ENCODE peak calls at places on chromosome 12, in ten cellular contexts. C is stomach, M is esophagus muscularis mucosa, T is A549, U is transverse colon, P is SK-N-SH, V is tibial nerve, J is H1, E is K562, Y is sigmoid colon. B is an unnamed sample. For H3K4me1, the result is how much of the 10 kb centered on the place peaks cover.

GRCh38 chr12:65948320-65949008 is 124.2 kb downstream of the HMGA2 start:
- DNase-seq in C (peak), M (no peak), T (peak), U (peak), P (no peak), V (peak), J (no peak), E (no peak), Y (peak), B (peak)

GRCh38 chr12:6263931-6264330 is 46.6 kb upstream of the PLEKHG6 start:
- DNase-seq in C (no peak), M (no peak), T (no peak), U (no peak), P (peak), V (no peak), J (no peak), E (peak), Y (no peak), B (no peak)

GRCh38 chr12:51721281-51721940 is 127.1 kb downstream of the FIGNL2 start:
- DNase-seq in C (no peak), M (no peak), T (no peak), U (no peak), P (peak), V (peak), J (peak), E (peak), Y (peak), B (peak)

GRCh38 chr12:94534278-94534677 is 74.6 kb upstream of the CEP83 start:
- DNase-seq in C (no peak), M (no peak), T (no peak), U (no peak), P (no peak), V (no peak), J (no peak), E (no peak), Y (no peak), B (no peak)

GRCh38 chr12:65464930-65465329 is 186.4 kb downstream of the MSRB3 start:
- DNase-seq in C (no peak), M (no peak), T (no peak), U (peak), P (no peak), V (peak), J (no peak), E (no peak), Y (no peak), B (no peak)

GRCh38 chr12:42990387-42990786 is 400.8 kb upstream of the PRICKLE1 start:
- DNase-seq in C (no peak), M (no peak), T (no peak), U (no peak), P (no peak), V (no peak), J (no peak), E (no peak), Y (no peak), B (no peak)

GRCh38 chr12:32757159-32757556 is 1.5 kb upstream of the YARS2 start:
- DNase-seq in C (no peak), M (no peak), T (no peak), U (no peak), P (no peak), V (no peak), J (no peak), E (no peak), Y (no peak), B (no peak)

GRCh38 chr12:51631591-51631990 is 40.6 kb downstream of the SCN8A start:
- DNase-seq in C (no peak), M (no peak), T (peak), U (no peak), P (no peak), V (no peak), J (no peak), E (peak), Y (no peak), B (no peak)

GRCh38 chr12:107761502-107761904 is 566 bp upstream of the PRDM4 start:
- DNase-seq in C (no peak), M (no peak), T (no peak), U (no peak), P (peak), V (no peak), J (no peak), E (peak), Y (no peak), B (no peak)

GRCh38 chr12:117685115-117685926 is 283.5 kb downstream of the KSR2 start:
- DNase-seq in C (no peak), M (no peak), T (peak), U (peak), P (peak), V (peak), J (peak), E (peak), Y (peak), B (no peak)

GRCh38 chr12:78802593-78802992 is 62.0 kb upstream of the SYT1 start:
- DNase-seq in C (no peak), M (no peak), T (peak), U (no peak), P (peak), V (no peak), J (no peak), E (no peak), Y (no peak), B (no peak)

GRCh38 chr12:16870845-16871244 is 264.9 kb upstream of the LMO3 start:
- DNase-seq in C (no peak), M (no peak), T (no peak), U (no peak), P (no peak), V (no peak), J (no peak), E (no peak), Y (no peak), B (no peak)

GRCh38 chr12:106359620-106360399 is 2.3 kb downstream of the POLR3B start:
- DNase-seq in C (no peak), M (no peak), T (no peak), U (no peak), P (no peak), V (no peak), J (no peak), E (peak), Y (no peak), B (no peak)

GRCh38 chr12:108849653-108850052 is 7.7 kb downstream of the SSH1 start:
- DNase-seq in C (no peak), M (no peak), T (no peak), U (no peak), P (peak), V (no peak), J (no peak), E (peak), Y (no peak), B (no peak)
- H3K4me1 ChIP-seq in C (under half), M (half or more), T (half or more), U (half or more), P (under half), V (under half), J (under half), E (under half), Y (half or more), B (under half)

GRCh38 chr12:643478-644292 is 19.6 kb downstream of the NINJ2 start:
- DNase-seq in C (peak), M (no peak), T (no peak), U (peak), P (no peak), V (peak), J (no peak), E (peak), Y (peak), B (no peak)
- TF ChIP-seq EP300 in C (no peak), M (no peak), T (no peak), U (no peak), P (no peak), V (no peak), J (no peak), E (no peak), Y (no peak), B (no peak)

GRCh38 chr12:48978291-48978740 is at the start of gene WNT1:
- DNase-seq in C (no peak), M (no peak), T (no peak), U (no peak), P (peak), V (no peak), J (peak), E (no peak), Y (no peak), B (no peak)

GRCh38 chr12:48979602-48980388 is 1.7 kb downstream of the WNT1 start:
- DNase-seq in C (peak), M (no peak), T (no peak), U (peak), P (no peak), V (no peak), J (no peak), E (no peak), Y (no peak), B (peak)

GRCh38 chr12:48977290-48978281 is 536 bp upstream of the WNT1 start:
- DNase-seq in C (peak), M (no peak), T (peak), U (peak), P (peak), V (peak), J (peak), E (peak), Y (peak), B (peak)

GRCh38 chr12:48980389-48980952 is 2.3 kb downstream of the WNT1 start:
- DNase-seq in C (no peak), M (no peak), T (no peak), U (peak), P (peak), V (no peak), J (peak), E (no peak), Y (no peak), B (no peak)

GRCh38 chr12:48978741-48979601 is 849 bp downstream of the WNT1 start:
- DNase-seq in C (no peak), M (no peak), T (no peak), U (no peak), P (no peak), V (no peak), J (no peak), E (no peak), Y (no peak), B (no peak)
- H3K4me1 ChIP-seq in C (under half), M (under half), T (under half), U (under half), P (under half), V (under half), J (under half), E (under half), Y (under half), B (under half)

GRCh38 chr12:8057291-8057690 is 8.9 kb downstream of the C3AR1 start:
- DNase-seq in C (no peak), M (no peak), T (no peak), U (no peak), P (no peak), V (no peak), J (no peak), E (no peak), Y (no peak), B (no peak)
- TF ChIP-seq EP300 in C (no peak), M (no peak), T (no peak), U (no peak), P (no peak), V (no peak), J (no peak), E (no peak), Y (no peak), B (no peak)

GRCh38 chr12:132065203-132065602 is 78.9 kb downstream of the DDX51 start:
- DNase-seq in C (no peak), M (no peak), T (no peak), U (no peak), P (no peak), V (no peak), J (no peak), E (no peak), Y (no peak), B (no peak)
- H3K4me1 ChIP-seq in C (under half), M (under half), T (under half), U (under half), P (under half), V (under half), J (under half), E (under half), Y (under half), B (under half)

B was measured in ovary.